ENCODE peak calls at places on chromosomes 6 and 20, in ten cellular contexts. R, C, Q, M, P, Y, S, V, D and B are unnamed samples.

GRCh38 chr6:44297063-44298038 is 15.8 kb downstream of the AARS2 start:
- DNase-seq in M (peak; percentile 41), P (peak; percentile 63), R (peak; percentile 77), Q (peak; percentile 67), S (no peak), D (peak; percentile 44), Y (no peak), V (peak; percentile 32), C (peak; percentile 55), B (no peak)

GRCh38 chr6:112743343-112743742 is 396.2 kb downstream of the RFPL4B start:
- DNase-seq in P (no peak), Y (no peak), Q (peak; percentile 10), D (no peak), M (no peak), R (no peak), S (no peak), V (no peak), C (no peak), B (no peak)

GRCh38 chr20:24948939-24949679 is at the start of gene CST7:
- DNase-seq in V (peak; percentile 33), Y (no peak), C (no peak), Q (no peak), P (no peak), S (no peak), D (peak; percentile 79), R (no peak), M (no peak), B (peak; percentile 92)

GRCh38 chr6:44672086-44672485 is 284.6 kb downstream of the CDC5L start:
- DNase-seq in M (no peak), V (no peak), Y (no peak), S (no peak), D (no peak), R (no peak), C (no peak), Q (no peak), P (no peak), B (no peak)

GRCh38 chr6:111731404-111732195 is 125.9 kb upstream of the TRAF3IP2 start:
- DNase-seq in R (no peak), D (no peak), Y (no peak), M (no peak), S (no peak), P (no peak), Q (no peak), C (no peak), V (no peak), B (no peak)

GRCh38 chr20:53276143-53276542 is 304.0 kb downstream of the TSHZ2 start:
- DNase-seq in R (no peak), D (no peak), S (no peak), P (no peak), Q (no peak), V (no peak), C (peak; percentile 58), M (peak; percentile 31), Y (no peak), B (no peak)

GRCh38 chr6:80245043-80245442 is 138.6 kb downstream of the BCKDHB start:
- DNase-seq in Y (no peak), Q (no peak), S (no peak), P (no peak), D (no peak), R (no peak), M (no peak), V (no peak), C (no peak), B (no peak)

GRCh38 chr6:132993738-132994137 is 179.4 kb downstream of the RPS12 start:
- DNase-seq in C (no peak), S (no peak), V (no peak), P (no peak), D (no peak), Q (no peak), Y (no peak), R (no peak), M (no peak), B (no peak)

GRCh38 chr6:112839525-112839961 is 492.4 kb downstream of the RFPL4B start:
- DNase-seq in V (no peak), S (no peak), Y (no peak), C (peak; percentile 49), Q (no peak), R (no peak), D (no peak), P (no peak), M (no peak), B (no peak)

GRCh38 chr6:144582939-144583613 is 297.9 kb downstream of the UTRN start:
- DNase-seq in M (peak; percentile 39), Y (no peak), R (peak; percentile 82), C (peak; percentile 24), D (no peak), Q (peak; percentile 12), S (no peak), P (peak; percentile 56), V (peak; percentile 35), B (peak; percentile 85)

GRCh38 chr6:133591330-133591729 is 297.6 kb upstream of the TCF21 start:
- DNase-seq in C (no peak), Q (no peak), M (no peak), V (no peak), R (no peak), D (no peak), S (no peak), P (no peak), Y (no peak), B (no peak)

GRCh38 chr6:38846844-38847243 is 131.7 kb downstream of the DNAH8 start:
- DNase-seq in C (peak; percentile 11), R (no peak), P (no peak), D (no peak), V (no peak), Y (no peak), S (no peak), Q (no peak), M (no peak), B (no peak)

GRCh38 chr6:113065606-113066005 is 718.5 kb downstream of the RFPL4B start:
- DNase-seq in P (no peak), M (no peak), Y (no peak), Q (no peak), D (no peak), S (no peak), V (no peak), R (no peak), C (peak; percentile 11), B (no peak)

GRCh38 chr6:169140986-169141495 is 112.6 kb downstream of the THBS2 start:
- DNase-seq in Q (no peak), D (no peak), M (no peak), C (no peak), Y (no peak), S (no peak), P (no peak), V (no peak), R (no peak), B (no peak)

GRCh38 chr20:14189794-14190402 is 147.5 kb downstream of the FLRT3 start:
- DNase-seq in C (peak; percentile 25), V (peak; percentile 29), S (no peak), R (peak; percentile 77), P (peak; percentile 53), D (no peak), M (no peak), Y (no peak), Q (no peak), B (peak; percentile 2)

GRCh38 chr6:158625881-158626305 is 18.6 kb downstream of the DYNLT1 start:
- DNase-seq in Q (no peak), P (no peak), C (no peak), Y (no peak), R (no peak), D (no peak), S (no peak), V (peak; percentile 11), M (no peak), B (no peak)

GRCh38 chr20:37406010-37406998 is 60.4 kb downstream of the SRC start:
- DNase-seq in M (peak; percentile 51), D (no peak), R (peak; percentile 90), C (peak; percentile 82), Q (peak; percentile 55), V (no peak), P (peak; percentile 77), Y (peak; percentile 21), S (peak; percentile 86), B (peak; percentile 20)